ENCODE peak calls at places on chromosomes 12 and 14, in seven cellular contexts. M, N, B, V, A, O and X are unnamed samples.

GRCh38 chr14:88040141-88040540 is 35.2 kb downstream of the GPR65 start:
- DNase-seq in N (no peak), M (no peak), B (no peak), A (no peak), O (no peak), V (no peak), X (no peak)

GRCh38 chr12:76266797-76267196 is 81.4 kb downstream of the BBS10 start:
- DNase-seq in A (peak; percentile 95), B (peak; percentile 48), M (peak; percentile 92), O (no peak), V (peak; percentile 64), N (no peak), X (peak; percentile 51)

GRCh38 chr12:72274926-72275325 is 2.8 kb downstream of the TRHDE start:
- DNase-seq in N (no peak), V (no peak), M (peak; percentile 95), A (peak; percentile 39), O (no peak), B (no peak), X (peak; percentile 26)

GRCh38 chr14:100504372-100505078 is 82.7 kb downstream of the BEGAIN start:
- DNase-seq in M (no peak), N (no peak), A (peak; percentile 45), B (no peak), O (no peak), V (no peak), X (no peak)

GRCh38 chr12:39329015-39329414 is 113.9 kb downstream of the KIF21A start:
- DNase-seq in V (no peak), B (no peak), A (peak; percentile 10), O (no peak), N (no peak), M (no peak), X (no peak)

GRCh38 chr14:37036669-37037341 is 135.6 kb downstream of the SLC25A21 start:
- DNase-seq in B (no peak), N (no peak), O (no peak), A (peak; percentile 53), V (peak; percentile 11), M (peak; percentile 63), X (peak; percentile 38)

GRCh38 chr12:89181271-89181920 is 170.9 kb downstream of the DUSP6 start:
- DNase-seq in V (no peak), M (peak; percentile 73), O (peak; percentile 12), N (no peak), A (peak; percentile 85), B (no peak), X (no peak)

GRCh38 chr14:59632381-59632780 is 55.8 kb upstream of the CCDC175 start:
- DNase-seq in O (peak; percentile 25), N (peak; percentile 66), A (peak; percentile 40), M (peak; percentile 24), V (no peak), B (no peak), X (no peak)

GRCh38 chr14:96797188-96797942 is at the start of gene VRK1:
- DNase-seq in N (peak; percentile 96), O (peak; percentile 85), A (peak; percentile 100), V (peak; percentile 97), B (peak; percentile 97), M (peak; percentile 94), X (peak; percentile 94)

GRCh38 chr14:52241102-52241793 is 26.2 kb upstream of the PTGDR start:
- DNase-seq in V (no peak), B (no peak), N (no peak), A (peak; percentile 87), M (peak; percentile 90), O (no peak), X (peak; percentile 61)

GRCh38 chr12:98253207-98253606 is 262.2 kb upstream of the TMPO start:
- DNase-seq in A (no peak), N (no peak), V (no peak), B (no peak), O (no peak), M (no peak), X (no peak)

GRCh38 chr12:15532364-15532977 is 210.2 kb downstream of the PTPRO start:
- DNase-seq in M (peak; percentile 79), A (peak; percentile 84), O (peak; percentile 44), V (no peak), B (no peak), N (peak; percentile 72), X (peak; percentile 58)

GRCh38 chr12:130104596-130105253 is 57.5 kb upstream of the FZD10 start:
- DNase-seq in N (peak; percentile 56), B (no peak), M (no peak), A (no peak), O (no peak), V (no peak), X (no peak)

GRCh38 chr12:67535176-67535575 is 113.4 kb upstream of the DYRK2 start:
- DNase-seq in V (no peak), O (no peak), N (no peak), A (no peak), B (no peak), M (no peak), X (no peak)

GRCh38 chr12:75564398-75564797 is 53.0 kb upstream of the KRR1 start:
- DNase-seq in N (no peak), M (no peak), O (no peak), V (no peak), A (peak; percentile 57), B (no peak), X (no peak)

GRCh38 chr14:72792051-72792788 is 101.7 kb downstream of the DPF3 start:
- DNase-seq in V (peak; percentile 53), N (peak; percentile 47), M (peak; percentile 31), O (no peak), A (no peak), B (peak; percentile 75), X (no peak)

GRCh38 chr14:22598099-22598895 is at the start of gene ABHD4:
- DNase-seq in O (peak; percentile 78), N (peak; percentile 84), M (peak; percentile 68), B (peak; percentile 87), V (peak; percentile 86), A (peak; percentile 91), X (peak; percentile 67)

GRCh38 chr14:66043921-66044320 is 442.2 kb upstream of the CCDC196 start:
- DNase-seq in V (no peak), B (no peak), M (no peak), A (peak; percentile 86), O (no peak), N (no peak), X (no peak)

GRCh38 chr14:82055511-82055910 is 521.9 kb upstream of the SEL1L start:
- DNase-seq in B (no peak), A (no peak), N (no peak), O (no peak), M (no peak), V (no peak), X (no peak)

GRCh38 chr14:62253931-62254330 is 491.7 kb downstream of the SNAPC1 start:
- DNase-seq in N (no peak), A (no peak), M (peak; percentile 70), B (no peak), V (no peak), O (no peak), X (no peak)

GRCh38 chr12:108338915-108339657 is at the start of gene CMKLR1:
- DNase-seq in M (no peak), O (no peak), V (peak; percentile 57), A (peak; percentile 54), N (peak; percentile 69), B (peak; percentile 71), X (no peak)

GRCh38 chr14:25463475-25463874 is 413.5 kb upstream of the STXBP6 start:
- DNase-seq in B (no peak), O (no peak), N (no peak), M (no peak), V (no peak), A (no peak), X (no peak)

GRCh38 chr12:53207042-53207441 is at the start of gene ITGB7:
- DNase-seq in N (no peak), A (no peak), V (no peak), M (no peak), B (no peak), O (no peak), X (no peak)

GRCh38 chr14:60867503-60868172 is 113.2 kb downstream of the TRMT5 start:
- DNase-seq in N (no peak), M (no peak), B (no peak), A (peak; percentile 19), O (no peak), V (no peak), X (no peak)

GRCh38 chr12:66210840-66211239 is 21.8 kb downstream of the IRAK3 start:
- DNase-seq in B (no peak), M (no peak), O (no peak), N (no peak), A (peak; percentile 56), V (no peak), X (no peak)

GRCh38 chr12:74043343-74043742 is 494.3 kb upstream of the ATXN7L3B start:
- DNase-seq in B (no peak), O (peak; percentile 69), N (no peak), V (no peak), A (peak; percentile 0), M (no peak), X (peak; percentile 1)
- H3K27ac ChIP-seq in B (no peak overlapping the region), O (peak overlapping the region; percentile 91), N (no peak overlapping the region), V (no peak overlapping the region), A (no peak overlapping the region), M (no peak overlapping the region), X (no peak overlapping the region)

GRCh38 chr12:45310627-45310968 is 94.7 kb downstream of the ANO6 start:
- DNase-seq in V (no peak), M (no peak), B (peak; percentile 22), O (no peak), A (no peak), N (no peak), X (no peak)

GRCh38 chr12:45314770-45315169 is 98.9 kb downstream of the ANO6 start:
- DNase-seq in A (no peak), O (no peak), N (no peak), M (no peak), V (no peak), B (no peak), X (no peak)

GRCh38 chr12:45305904-45306303 is 90.0 kb downstream of the ANO6 start:
- DNase-seq in V (no peak), B (no peak), A (peak; percentile 10), M (peak; percentile 37), N (no peak), O (no peak), X (no peak)

GRCh38 chr12:45312012-45312411 is 96.1 kb downstream of the ANO6 start:
- DNase-seq in O (no peak), B (no peak), M (no peak), N (no peak), V (no peak), A (no peak), X (no peak)

GRCh38 chr12:45309826-45310626 is 94.1 kb downstream of the ANO6 start:
- DNase-seq in M (peak; percentile 45), A (peak; percentile 70), N (no peak), V (no peak), O (no peak), B (no peak), X (no peak)
- H3K4me1 ChIP-seq in M (peaks cover 10% of the 10 kb centered on the region), A (peaks cover 24% of the 10 kb centered on the region), N (no peaks in the 10 kb centered on the region), V (peaks cover 57% of the 10 kb centered on the region), O (peaks cover 5% of the 10 kb centered on the region), B (peaks cover 60% of the 10 kb centered on the region), X (no peaks in the 10 kb centered on the region)

GRCh38 chr14:69741055-69741454 is 25.9 kb upstream of the SRSF5 start:
- DNase-seq in B (no peak), N (no peak), O (no peak), V (no peak), A (no peak), M (no peak), X (no peak)

GRCh38 chr14:69739486-69739885 is 27.5 kb upstream of the SRSF5 start:
- DNase-seq in B (no peak), A (no peak), V (no peak), N (no peak), O (no peak), M (no peak), X (no peak)
- H3K27ac ChIP-seq in B (no peak overlapping the region), A (no peak overlapping the region), V (no peak overlapping the region), N (no peak overlapping the region), O (no peak overlapping the region), M (no peak overlapping the region), X (no peak overlapping the region)

GRCh38 chr12:55865327-55865726 is 22.6 kb upstream of the MMP19 start:
- DNase-seq in B (no peak), A (no peak), N (no peak), V (no peak), O (no peak), M (no peak), X (no peak)
- H3K4me1 ChIP-seq in B (no peaks in the 10 kb centered on the region), A (peaks cover 3% of the 10 kb centered on the region), N (no peaks in the 10 kb centered on the region), V (no peaks in the 10 kb centered on the region), O (peaks cover 3% of the 10 kb centered on the region), M (no peaks in the 10 kb centered on the region), X (no peaks in the 10 kb centered on the region)